ENCODE peak calls at places on chromosomes 6 and 20, in seven cellular contexts. H, J, I, P, M, Y and Z are unnamed samples.

GRCh38 chr6:86010915-86011786 is 368.5 kb upstream of the SYNCRIP start:
- DNase-seq in M (no peak), J (no peak), H (no peak), P (no peak), Y (no peak), I (no peak), Z (no peak)

GRCh38 chr6:11865926-11866325 is 87.3 kb upstream of the ADTRP start:
- DNase-seq in M (no peak), Y (no peak), H (no peak), P (no peak), I (no peak), J (peak; percentile 8), Z (no peak)

GRCh38 chr20:62240015-62240685 is 1.8 kb downstream of the OSBPL2 start:
- DNase-seq in I (no peak), J (no peak), H (no peak), M (no peak), Y (no peak), P (no peak), Z (no peak)

GRCh38 chr20:44208770-44209169 is 1.8 kb downstream of the OSER1 start:
- DNase-seq in J (peak; percentile 55), H (no peak), P (no peak), M (no peak), Y (no peak), I (no peak), Z (no peak)

GRCh38 chr6:57013501-57013900 is 33.0 kb upstream of the KIAA1586 start:
- DNase-seq in Y (no peak), J (peak; percentile 82), M (peak; percentile 67), I (no peak), H (no peak), P (no peak), Z (peak; percentile 82)

GRCh38 chr6:169961772-169962561 is 210.5 kb downstream of the ERMARD start:
- DNase-seq in Y (peak; percentile 43), H (peak; percentile 69), P (no peak), I (peak; percentile 17), M (no peak), J (no peak), Z (no peak)

GRCh38 chr6:104161960-104162669 is 697.6 kb downstream of the HACE1 start:
- DNase-seq in J (no peak), M (no peak), Y (no peak), P (peak; percentile 10), I (peak; percentile 32), H (no peak), Z (no peak)

GRCh38 chr6:21781075-21781474 is 187.5 kb downstream of the SOX4 start:
- DNase-seq in M (no peak), H (no peak), Y (no peak), I (no peak), J (no peak), P (no peak), Z (no peak)

GRCh38 chr20:50848846-50849673 is 54.2 kb downstream of the BCAS4 start:
- DNase-seq in P (no peak), Y (no peak), J (no peak), I (no peak), H (no peak), M (no peak), Z (no peak)

GRCh38 chr20:51560550-51561307 is 18.2 kb upstream of the NFATC2 start:
- DNase-seq in J (peak; percentile 30), I (no peak), H (no peak), M (no peak), P (no peak), Y (no peak), Z (no peak)

GRCh38 chr20:51955756-51956155 is 153.4 kb upstream of the SALL4 start:
- DNase-seq in Y (no peak), I (no peak), H (no peak), J (peak; percentile 48), P (no peak), M (peak; percentile 35), Z (no peak)

GRCh38 chr6:159109391-159109790 is 59.8 kb upstream of the FNDC1 start:
- DNase-seq in M (no peak), Y (no peak), I (no peak), H (no peak), P (no peak), J (no peak), Z (no peak)

GRCh38 chr6:35360349-35361138 is 18.2 kb downstream of the PPARD start:
- DNase-seq in M (peak; percentile 65), H (no peak), I (peak; percentile 33), P (no peak), J (no peak), Y (peak; percentile 81), Z (no peak)

GRCh38 chr20:63554361-63555278 is 661 bp downstream of the FNDC11 start:
- DNase-seq in Y (no peak), P (no peak), H (no peak), M (no peak), J (no peak), I (no peak), Z (no peak)

GRCh38 chr6:6037179-6037578 is 30.5 kb upstream of the NRN1 start:
- DNase-seq in M (no peak), J (no peak), I (no peak), H (no peak), P (no peak), Y (no peak), Z (no peak)

GRCh38 chr6:56292505-56293181 is 45.3 kb upstream of the COL21A1 start:
- DNase-seq in H (no peak), P (peak; percentile 53), Y (no peak), M (peak; percentile 62), I (no peak), J (peak; percentile 41), Z (peak; percentile 36)

GRCh38 chr20:37535443-37536132 is 7.9 kb upstream of the BLCAP start:
- DNase-seq in Y (no peak), H (no peak), P (no peak), M (no peak), J (no peak), I (no peak), Z (no peak)

GRCh38 chr6:110816677-110817076 is 1.4 kb upstream of the CDK19 start:
- DNase-seq in J (no peak), I (no peak), P (no peak), M (no peak), H (no peak), Y (no peak), Z (no peak)

GRCh38 chr6:166627875-166628849 is 1.1 kb upstream of the RPS6KA2 start:
- DNase-seq in J (no peak), H (no peak), P (no peak), Y (peak; percentile 71), I (peak; percentile 70), M (no peak), Z (no peak)

GRCh38 chr20:52103469-52103910 is 88.1 kb downstream of the ZFP64 start:
- DNase-seq in H (no peak), M (no peak), Y (no peak), J (peak; percentile 61), I (no peak), P (no peak), Z (no peak)

GRCh38 chr6:156507656-156508055 is 269.5 kb upstream of the ARID1B start:
- DNase-seq in Y (no peak), J (no peak), H (no peak), M (no peak), P (no peak), I (no peak), Z (no peak)

GRCh38 chr20:2688041-2688591 is 4.5 kb upstream of the EBF4 start:
- DNase-seq in P (peak; percentile 15), M (no peak), J (no peak), I (no peak), H (peak; percentile 62), Y (peak; percentile 54), Z (no peak)

GRCh38 chr6:38730136-38730862 is 15.2 kb downstream of the DNAH8 start:
- DNase-seq in Y (no peak), H (no peak), I (no peak), P (no peak), J (no peak), M (no peak), Z (no peak)

GRCh38 chr20:10419550-10420133 is 14.4 kb downstream of the MKKS start:
- DNase-seq in I (no peak), M (no peak), J (no peak), Y (no peak), H (no peak), P (peak; percentile 76), Z (no peak)

GRCh38 chr6:64520050-64520449 is 884.4 kb downstream of the PHF3 start:
- DNase-seq in I (no peak), M (peak; percentile 90), H (no peak), Y (no peak), P (no peak), J (peak; percentile 60), Z (no peak)

GRCh38 chr20:48659888-48660287 is 167.9 kb downstream of the PREX1 start:
- DNase-seq in M (no peak), H (no peak), J (no peak), Y (no peak), P (no peak), I (peak; percentile 67), Z (no peak)

GRCh38 chr6:12328701-12329100 is 38.5 kb downstream of the EDN1 start:
- DNase-seq in H (no peak), Y (no peak), P (no peak), J (no peak), I (no peak), M (no peak), Z (no peak)

GRCh38 chr20:64152906-64153305 is 11.3 kb upstream of the MYT1 start:
- DNase-seq in Y (no peak), H (no peak), J (no peak), P (no peak), M (no peak), I (no peak), Z (no peak)

GRCh38 chr6:31736026-31736767 is at the start of gene CLIC1:
- DNase-seq in P (no peak), J (peak; percentile 79), Y (no peak), H (peak; percentile 78), M (peak; percentile 28), I (peak; percentile 92), Z (no peak)

GRCh38 chr6:98254624-98255023 is 579.8 kb upstream of the POU3F2 start:
- DNase-seq in M (no peak), P (no peak), Y (no peak), H (no peak), I (no peak), J (no peak), Z (no peak)

GRCh38 chr6:98260382-98260781 is 574.0 kb upstream of the POU3F2 start:
- DNase-seq in I (no peak), J (no peak), H (no peak), M (no peak), Y (no peak), P (no peak), Z (no peak)
- TF ChIP-seq CTCF in I (no peak), J (no peak), H (no peak), M (no peak), Y (no peak), P (no peak), Z (no peak)

GRCh38 chr20:911882-912600 is 4.1 kb downstream of the ANGPT4 start:
- DNase-seq in I (no peak), H (no peak), Y (no peak), M (no peak), P (peak; percentile 4), J (no peak), Z (no peak)
- TF ChIP-seq CTCF in I (no peak), H (no peak), Y (no peak), M (no peak), P (peak; percentile 30), J (no peak), Z (no peak)

GRCh38 chr20:32661820-32662528 is 11.8 kb downstream of the C20orf203 start:
- DNase-seq in H (no peak), P (no peak), I (no peak), J (no peak), Y (no peak), M (no peak), Z (no peak)
- TF ChIP-seq CTCF in H (no peak), P (no peak), I (no peak), J (peak; percentile 19), Y (no peak), M (no peak), Z (no peak)

GRCh38 chr6:113854531-113855499 is 2.3 kb upstream of the MARCKS start:
- DNase-seq in J (peak; percentile 65), I (peak; percentile 63), M (no peak), P (no peak), H (peak; percentile 78), Y (peak; percentile 71), Z (peak; percentile 82)
- TF ChIP-seq CTCF in J (peak; percentile 44), I (no peak), M (peak; percentile 14), P (peak; percentile 26), H (no peak), Y (peak; percentile 29), Z (peak; percentile 8)